ENCODE peak calls at places on chromosomes 4 and X, in five cellular contexts. S, A, R, E and W are unnamed samples.
A peak's percentile ranks its signal among the peaks of the same experiment; 100 is the strongest.

GRCh38 chr4:157674699-157675098 is 454.2 kb downstream of the GRIA2 start:
- DNase-seq in S (no peak), A (no peak), R (no peak), E (no peak), W (no peak)

GRCh38 chrX:70172226-70172625 is 5.1 kb upstream of the DGAT2L6 start:
- DNase-seq in S (no peak), A (no peak), R (no peak), E (no peak), W (no peak)

GRCh38 chr4:169621754-169622481 is 1.5 kb downstream of the CLCN3 start:
- DNase-seq in S (no peak), A (peak; percentile 19), R (peak; percentile 53), E (no peak), W (no peak)

GRCh38 chr4:32226201-32226600 is 1506.0 kb downstream of the PCDH7 start:
- DNase-seq in S (no peak), A (no peak), R (no peak), E (no peak), W (no peak)

GRCh38 chr4:107757860-107758476 is 37.9 kb upstream of the PAPSS1 start:
- DNase-seq in S (no peak), A (no peak), R (peak; percentile 30), E (no peak), W (no peak)

GRCh38 chr4:142550955-142551354 is 295.1 kb downstream of the INPP4B start:
- DNase-seq in S (no peak), A (no peak), R (no peak), E (no peak), W (no peak)

GRCh38 chr4:106614446-106614845 is 245.9 kb upstream of the GIMD1 start:
- DNase-seq in S (no peak), A (no peak), R (no peak), E (no peak), W (no peak)

GRCh38 chrX:131728295-131729145 is 184.6 kb downstream of the OR13H1 start:
- DNase-seq in S (no peak), A (peak; percentile 63), R (peak; percentile 90), E (no peak), W (no peak)

GRCh38 chrX:122625239-122625638 is 558.8 kb upstream of the GRIA3 start:
- DNase-seq in S (no peak), A (no peak), R (no peak), E (no peak), W (no peak)

GRCh38 chrX:134688839-134689238 is 30.6 kb upstream of the PLAC1 start:
- DNase-seq in S (no peak), A (no peak), R (no peak), E (no peak), W (no peak)

GRCh38 chr4:72629540-72629939 is 60.5 kb upstream of the ADAMTS3 start:
- DNase-seq in S (no peak), A (no peak), R (no peak), E (no peak), W (no peak)

GRCh38 chr4:8019396-8020365 is 80.0 kb upstream of the AFAP1 start:
- DNase-seq in S (no peak), A (no peak), R (no peak), E (no peak), W (no peak)

GRCh38 chr4:80989921-80990544 is 40.5 kb upstream of the BMP3 start:
- DNase-seq in S (no peak), A (peak; percentile 31), R (peak; percentile 47), E (peak; percentile 3), W (no peak)

GRCh38 chr4:145195167-145195952 is 15.0 kb upstream of the OTUD4 start:
- DNase-seq in S (no peak), A (no peak), R (no peak), E (no peak), W (no peak)

GRCh38 chr4:141416219-141416618 is 195.5 kb downstream of the ZNF330 start:
- DNase-seq in S (no peak), A (no peak), R (no peak), E (no peak), W (no peak)

GRCh38 chrX:143781103-143781502 is 60.6 kb upstream of the SPANXN2 start:
- DNase-seq in S (no peak), A (no peak), R (no peak), E (no peak), W (no peak)

GRCh38 chrX:16585486-16586370 is 64.2 kb upstream of the S100G start:
- DNase-seq in S (no peak), A (no peak), R (no peak), E (no peak), W (no peak)

GRCh38 chr4:149896428-149896827 is 80.8 kb upstream of the IQCM start:
- DNase-seq in S (no peak), A (no peak), R (no peak), E (no peak), W (no peak)

GRCh38 chrX:150897371-150898319 is 823 bp downstream of the CD99L2 start:
- DNase-seq in S (no peak), A (peak; percentile 26), R (peak; percentile 32), E (peak; percentile 71), W (peak; percentile 17)

GRCh38 chr4:160370046-160370445 is 1267.2 kb downstream of the RAPGEF2 start:
- DNase-seq in S (no peak), A (no peak), R (no peak), E (no peak), W (no peak)

GRCh38 chr4:8221985-8222384 is 22.9 kb downstream of the SH3TC1 start:
- DNase-seq in S (no peak), A (no peak), R (no peak), E (no peak), W (no peak)

GRCh38 chrX:96615448-96615847 is 69.2 kb upstream of the DIAPH2 start:
- DNase-seq in S (no peak), A (no peak), R (no peak), E (no peak), W (no peak)

GRCh38 chrX:40107291-40108083 is 9.7 kb upstream of the BCOR start:
- DNase-seq in S (no peak), A (no peak), R (no peak), E (peak; percentile 83), W (peak; percentile 18)

GRCh38 chr4:181193162-181193930 is 1049.9 kb upstream of the TENM3 start:
- DNase-seq in S (no peak), A (no peak), R (no peak), E (no peak), W (no peak)

GRCh38 chr4:147709999-147710398 is 21.9 kb upstream of the ARHGAP10 start:
- DNase-seq in S (no peak), A (no peak), R (no peak), E (no peak), W (no peak)

GRCh38 chr4:25834411-25835107 is 28.2 kb downstream of the SEL1L3 start:
- DNase-seq in S (no peak), A (no peak), R (no peak), E (no peak), W (no peak)

GRCh38 chr4:104532677-104533076 is 38.0 kb upstream of the CXXC4 start:
- DNase-seq in S (no peak), A (no peak), R (no peak), E (no peak), W (no peak)

GRCh38 chr4:152981278-152981677 is 45.2 kb downstream of the FHDC1 start:
- DNase-seq in S (no peak), A (no peak), R (no peak), E (peak; percentile 40), W (no peak)